ENCODE peak calls at places on chromosomes 6 and 20, in eight cellular contexts. C, T, I, S, W, V, U and X are unnamed samples.

GRCh38 chr6:41648070-41648585 is 9.9 kb downstream of the MDFI start:
- DNase-seq in C (no peak), T (no peak), I (no peak), S (no peak), W (no peak), V (no peak), U (no peak), X (no peak)

GRCh38 chr6:84768442-84769174 is 4.2 kb upstream of the TBX18 start:
- DNase-seq in C (no peak), T (no peak), I (peak), S (no peak), W (no peak), V (no peak), U (no peak), X (no peak)

GRCh38 chr6:3742426-3743344 is 8.8 kb downstream of the PXDC1 start:
- DNase-seq in C (peak), T (peak), I (peak), S (no peak), W (peak), V (peak), U (peak), X (no peak)

GRCh38 chr6:35044145-35044745 is 96.9 kb downstream of the TCP11 start:
- DNase-seq in C (no peak), T (no peak), I (peak), S (no peak), W (peak), V (no peak), U (peak), X (no peak)

GRCh38 chr20:17281478-17281877 is 54.6 kb downstream of the PCSK2 start:
- DNase-seq in C (no peak), T (peak), I (peak), S (no peak), W (peak), V (no peak), U (peak), X (no peak)

GRCh38 chr6:32396028-32396427 is 11.0 kb downstream of the BTNL2 start:
- DNase-seq in C (no peak), T (no peak), I (no peak), S (no peak), W (no peak), V (no peak), U (no peak), X (no peak)

GRCh38 chr6:6390849-6391602 is 70.6 kb upstream of the F13A1 start:
- DNase-seq in C (peak), T (peak), I (peak), S (no peak), W (no peak), V (no peak), U (no peak), X (no peak)

GRCh38 chr6:53398541-53399344 is 50.0 kb upstream of the ELOVL5 start:
- DNase-seq in C (no peak), T (no peak), I (no peak), S (no peak), W (peak), V (no peak), U (peak), X (no peak)

GRCh38 chr6:151015320-151015719 is 149.8 kb downstream of the MTHFD1L start:
- DNase-seq in C (no peak), T (no peak), I (no peak), S (no peak), W (no peak), V (no peak), U (no peak), X (no peak)

GRCh38 chr20:44724423-44725091 is 9.4 kb downstream of the CCN5 start:
- DNase-seq in C (no peak), T (no peak), I (peak), S (no peak), W (no peak), V (no peak), U (no peak), X (no peak)

GRCh38 chr20:53940883-53941546 is 129.4 kb downstream of the BCAS1 start:
- DNase-seq in C (no peak), T (peak), I (peak), S (peak), W (peak), V (no peak), U (peak), X (peak)

GRCh38 chr6:41346435-41346834 is 11.0 kb downstream of the NCR2 start:
- DNase-seq in C (no peak), T (no peak), I (no peak), S (no peak), W (no peak), V (no peak), U (no peak), X (no peak)

GRCh38 chr20:919491-919916 is 3.4 kb upstream of the ANGPT4 start:
- DNase-seq in C (no peak), T (no peak), I (no peak), S (no peak), W (no peak), V (no peak), U (no peak), X (no peak)

GRCh38 chr6:41970436-41970846 is 28.8 kb upstream of the CCND3 start:
- DNase-seq in C (no peak), T (no peak), I (no peak), S (no peak), W (peak), V (no peak), U (peak), X (no peak)

GRCh38 chr6:122082370-122082769 is 317.1 kb upstream of the HSF2 start:
- DNase-seq in C (no peak), T (no peak), I (no peak), S (no peak), W (no peak), V (no peak), U (no peak), X (no peak)

GRCh38 chr6:131182991-131183425 is 47.7 kb downstream of the AKAP7 start:
- DNase-seq in C (peak), T (peak), I (peak), S (no peak), W (peak), V (no peak), U (peak), X (no peak)

GRCh38 chr6:143279385-143279784 is 171.1 kb downstream of the ADAT2 start:
- DNase-seq in C (no peak), T (peak), I (peak), S (no peak), W (peak), V (no peak), U (peak), X (no peak)
- TF ChIP-seq CTCF in C (peak), T (peak), I (peak), S (peak), W (peak), V (no peak), U (peak), X (peak)

DNA sequence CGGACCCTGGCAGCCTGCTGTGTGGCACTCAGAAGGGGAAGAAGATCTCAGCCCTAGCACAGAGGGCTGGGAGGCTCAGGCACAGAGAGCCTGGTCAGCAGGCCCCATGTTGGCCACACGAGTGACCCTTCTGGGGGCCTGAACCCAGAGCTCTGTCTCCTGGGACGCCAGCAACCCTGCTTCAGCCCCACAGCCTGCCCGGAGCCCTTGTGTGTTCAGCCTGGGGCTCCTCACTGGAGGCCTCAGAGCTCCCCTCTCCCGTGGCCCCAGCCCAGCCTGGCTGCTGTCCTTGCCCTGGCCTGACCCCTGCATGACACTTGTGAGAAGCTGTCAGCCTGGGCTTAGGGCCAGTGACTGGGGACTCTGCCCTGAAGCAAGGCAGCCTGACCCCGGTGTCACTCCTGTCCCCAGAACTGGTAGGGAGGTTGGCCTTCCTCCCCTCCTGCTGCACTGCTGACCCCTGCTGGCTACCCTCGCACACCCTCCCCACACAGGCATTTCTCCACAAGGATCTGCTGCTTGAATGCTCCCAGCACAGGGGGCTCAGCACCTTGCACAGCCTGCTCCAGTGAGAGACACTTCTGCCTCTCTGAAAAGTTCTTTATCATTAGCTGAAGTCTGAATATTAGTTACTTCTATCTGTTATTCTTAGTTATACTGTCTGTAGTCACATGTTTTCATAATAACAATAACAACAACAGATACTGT is 15.4 kb upstream of the IP6K3 start:
- DNase-seq in C (peak), T (peak), I (peak), S (no peak), W (peak), V (peak), U (peak), X (no peak)
- H3K4me3 ChIP-seq in C (no peak), T (no peak), I (no peak), S (no peak), W (no peak), V (peak), U (no peak), X (no peak)

GRCh38 chr6:102114402-102114801 is 720.9 kb downstream of the GRIK2 start:
- DNase-seq in C (no peak), T (peak), I (peak), S (no peak), W (peak), V (no peak), U (peak), X (no peak)
- TF ChIP-seq CTCF in C (peak), T (peak), I (peak), S (peak), W (peak), V (no peak), U (peak), X (no peak)

GRCh38 chr6:125611573-125612399 is 137.6 kb upstream of the HEY2 start:
- DNase-seq in C (no peak), T (no peak), I (peak), S (peak), W (no peak), V (no peak), U (no peak), X (peak)
- H3K4me3 ChIP-seq in C (no peak), T (no peak), I (peak), S (peak), W (no peak), V (peak), U (no peak), X (no peak)

GRCh38 chr6:7431241-7431593 is 41.6 kb downstream of the RIOK1 start:
- DNase-seq in C (no peak), T (no peak), I (no peak), S (no peak), W (no peak), V (no peak), U (no peak), X (no peak)
- TF ChIP-seq CTCF in C (no peak), T (no peak), I (no peak), S (no peak), W (no peak), V (no peak), U (no peak), X (no peak)

GRCh38 chr20:35451295-35451694 is 4.1 kb upstream of the CEP250 start:
- DNase-seq in C (no peak), T (no peak), I (no peak), S (no peak), W (peak), V (no peak), U (peak), X (no peak)

GRCh38 chr20:35448788-35449373 is 6.5 kb upstream of the CEP250 start:
- DNase-seq in C (no peak), T (no peak), I (no peak), S (no peak), W (no peak), V (no peak), U (no peak), X (no peak)

GRCh38 chr20:35454881-35455609 is at the start of gene CEP250:
- DNase-seq in C (peak), T (peak), I (peak), S (peak), W (no peak), V (peak), U (peak), X (peak)

GRCh38 chr20:35458388-35458787 is 3.0 kb downstream of the CEP250 start:
- DNase-seq in C (no peak), T (no peak), I (no peak), S (no peak), W (no peak), V (no peak), U (no peak), X (no peak)

DNA sequence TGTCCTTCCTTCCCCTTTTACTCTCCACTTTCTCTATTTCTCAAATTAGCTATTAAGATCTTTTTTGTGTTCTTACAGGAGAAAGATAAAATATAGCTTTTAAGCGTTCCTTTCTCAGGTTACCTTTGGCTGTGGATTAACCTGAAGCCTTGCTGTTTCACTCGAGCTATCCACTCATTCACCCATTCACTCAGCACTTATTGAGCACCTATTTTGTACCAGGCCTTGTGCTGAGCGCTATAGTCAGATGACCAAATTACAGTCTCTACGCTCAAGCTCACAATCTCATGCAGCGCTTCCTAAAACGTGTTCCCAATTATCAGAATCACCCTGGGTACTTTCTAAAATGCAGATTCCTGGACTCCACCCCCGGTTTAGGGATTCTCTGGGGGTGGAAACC is 1.8 kb upstream of the CEP250 start:
- DNase-seq in C (no peak), T (no peak), I (no peak), S (no peak), W (no peak), V (no peak), U (no peak), X (no peak)
- H3K4me3 ChIP-seq in C (no peak), T (peak), I (peak), S (peak), W (no peak), V (no peak), U (peak), X (peak)

GRCh38 chr6:30073489-30074240 is 1.9 kb downstream of the RNF39 start:
- DNase-seq in C (no peak), T (no peak), I (no peak), S (no peak), W (no peak), V (no peak), U (no peak), X (no peak)
- TF ChIP-seq CTCF in C (no peak), T (no peak), I (no peak), S (no peak), W (no peak), V (no peak), U (no peak), X (no peak)

DNA sequence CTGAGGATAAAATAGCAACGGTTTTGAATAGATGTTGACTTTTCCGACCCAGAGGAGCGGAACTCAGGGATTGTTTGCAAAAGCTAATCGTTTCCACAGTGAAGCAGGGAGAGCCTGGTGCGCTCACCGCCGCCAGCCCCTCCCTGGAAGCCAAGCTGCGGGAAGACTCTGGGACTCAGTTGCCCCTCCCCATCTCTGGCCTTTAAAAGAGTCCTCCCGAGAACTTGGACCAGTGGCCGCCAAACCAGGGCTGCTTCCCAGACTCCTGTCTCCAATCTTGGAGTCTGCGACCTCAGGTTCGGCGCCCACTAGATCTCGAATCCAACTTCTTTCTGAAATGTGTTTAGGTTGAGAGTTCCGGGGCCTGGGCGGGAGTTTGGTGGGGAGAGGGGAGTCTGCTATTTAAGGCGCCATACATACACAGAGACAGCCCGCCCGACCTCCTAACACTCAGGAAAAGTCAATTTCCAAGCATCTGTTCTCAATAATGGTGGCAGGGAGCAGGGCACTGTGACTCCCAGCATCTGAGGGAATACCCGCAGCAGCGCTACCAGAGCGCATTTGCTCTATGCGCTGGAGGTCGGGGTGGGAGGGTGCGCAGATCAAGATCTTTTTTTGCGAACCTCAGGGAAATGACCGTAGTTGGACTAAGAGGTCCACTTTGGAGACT is 812 bp upstream of the GRIK2 start:
- DNase-seq in C (no peak), T (no peak), I (peak), S (no peak), W (no peak), V (no peak), U (no peak), X (no peak)
- H3K4me3 ChIP-seq in C (no peak), T (no peak), I (peak), S (peak), W (no peak), V (peak), U (peak), X (peak)